ENCODE peak calls at places on chromosomes 11 and 22, in seven cellular contexts. E is GM23338, J is endodermal cell, C is thoracic aorta, V is heart left ventricle, D is iPS DF 6.9, P is ovary. I is an unnamed sample.

GRCh38 chr11:120655589-120655988 is 144.0 kb downstream of the GRIK4 start:
- DNase-seq in E (no peak), J (no peak), C (no peak), V (no peak), D (no peak), P (no peak), I (no peak)

GRCh38 chr11:115778928-115779650 is 274.9 kb upstream of the CADM1 start:
- DNase-seq in E (no peak), J (no peak), C (no peak), V (no peak), D (no peak), P (peak; percentile 23), I (no peak)

GRCh38 chr22:43346521-43346929 is 3.4 kb upstream of the SCUBE1 start:
- DNase-seq in E (peak; percentile 85), J (peak; percentile 94), C (no peak), V (peak; percentile 68), D (no peak), P (peak; percentile 44), I (no peak)

GRCh38 chr11:77669848-77670511 is 32.4 kb upstream of the CLNS1A start:
- DNase-seq in E (no peak), J (no peak), C (no peak), V (no peak), D (no peak), P (no peak), I (no peak)

GRCh38 chr11:122656631-122657101 is 1.1 kb downstream of the UBASH3B start:
- DNase-seq in E (peak; percentile 63), J (peak; percentile 85), C (no peak), V (peak; percentile 48), D (no peak), P (no peak), I (peak; percentile 29)

GRCh38 chr11:101738494-101738893 is 154.7 kb upstream of the TRPC6 start:
- DNase-seq in E (no peak), J (no peak), C (no peak), V (no peak), D (no peak), P (no peak), I (no peak)

GRCh38 chr11:10605941-10606381 is 37.5 kb upstream of the LYVE1 start:
- DNase-seq in E (peak; percentile 55), J (peak; percentile 90), C (no peak), V (peak; percentile 81), D (peak; percentile 27), P (peak; percentile 53), I (peak; percentile 81)

GRCh38 chr11:61927501-61927900 is 10.1 kb upstream of the RAB3IL1 start:
- DNase-seq in E (no peak), J (no peak), C (no peak), V (no peak), D (no peak), P (no peak), I (no peak)

GRCh38 chr22:38412435-38413084 is 42.4 kb downstream of the KCNJ4 start:
- DNase-seq in E (peak; percentile 66), J (peak; percentile 80), C (no peak), V (no peak), D (no peak), P (peak; percentile 41), I (no peak)

GRCh38 chr22:40385041-40385782 is 14.8 kb downstream of the SGSM3 start:
- DNase-seq in E (no peak), J (no peak), C (no peak), V (no peak), D (no peak), P (no peak), I (no peak)

GRCh38 chr22:43618517-43618916 is 193.6 kb downstream of the EFCAB6 start:
- DNase-seq in E (no peak), J (no peak), C (no peak), V (no peak), D (no peak), P (no peak), I (no peak)

GRCh38 chr11:78938036-78938435 is 363.4 kb upstream of the NARS2 start:
- DNase-seq in E (no peak), J (no peak), C (no peak), V (no peak), D (no peak), P (no peak), I (no peak)

GRCh38 chr11:67656278-67656922 is 5.9 kb upstream of the ACY3 start:
- DNase-seq in E (no peak), J (peak; percentile 3), C (no peak), V (no peak), D (no peak), P (no peak), I (no peak)

GRCh38 chr11:21552910-21553309 is 640.0 kb upstream of the ANO5 start:
- DNase-seq in E (no peak), J (no peak), C (no peak), V (no peak), D (no peak), P (no peak), I (no peak)

GRCh38 chr11:63622318-63622717 is 8.1 kb upstream of the PLAAT3 start:
- DNase-seq in E (no peak), J (no peak), C (no peak), V (no peak), D (no peak), P (no peak), I (peak; percentile 16)

GRCh38 chr11:74559934-74560309 is 32.5 kb upstream of the POLD3 start:
- DNase-seq in E (no peak), J (no peak), C (no peak), V (no peak), D (no peak), P (no peak), I (no peak)
- H3K27ac ChIP-seq in E (no peak overlapping the region), J (no peak overlapping the region), C (no peak overlapping the region), V (no peak overlapping the region), D (no peak overlapping the region), P (no peak overlapping the region), I (no peak overlapping the region)

GRCh38 chr11:93545566-93545965 is 2.4 kb upstream of the SMCO4 start:
- DNase-seq in E (no peak), J (no peak), C (no peak), V (no peak), D (no peak), P (no peak), I (no peak)
- H3K27ac ChIP-seq in E (no peak overlapping the region), J (no peak overlapping the region), C (no peak overlapping the region), V (no peak overlapping the region), D (no peak overlapping the region), P (no peak overlapping the region), I (no peak overlapping the region)

GRCh38 chr11:72641900-72642814 is 32.1 kb downstream of the PDE2A start:
- DNase-seq in E (peak; percentile 56), J (peak; percentile 84), C (no peak), V (peak; percentile 59), D (no peak), P (no peak), I (no peak)

GRCh38 chr11:72641522-72641899 is 32.7 kb downstream of the PDE2A start:
- DNase-seq in E (no peak), J (no peak), C (no peak), V (no peak), D (no peak), P (no peak), I (no peak)

GRCh38 chr11:72646024-72646423 is 28.2 kb downstream of the PDE2A start:
- DNase-seq in E (no peak), J (no peak), C (no peak), V (no peak), D (no peak), P (no peak), I (no peak)

GRCh38 chr11:72643547-72643946 is 30.7 kb downstream of the PDE2A start:
- DNase-seq in E (no peak), J (no peak), C (peak; percentile 18), V (no peak), D (no peak), P (no peak), I (peak; percentile 39)

GRCh38 chr11:72642815-72643511 is 31.3 kb downstream of the PDE2A start:
- DNase-seq in E (peak; percentile 72), J (peak; percentile 92), C (no peak), V (peak; percentile 71), D (no peak), P (peak; percentile 48), I (peak; percentile 79)
- H3K27ac ChIP-seq in E (no peak overlapping the region), J (no peak overlapping the region), C (no peak overlapping the region), V (peak overlapping the region; percentile 40), D (no peak overlapping the region), P (no peak overlapping the region), I (peak overlapping the region; percentile 65)

GRCh38 chr22:50139843-50140415 is 30.6 kb upstream of the PANX2 start:
- DNase-seq in E (no peak), J (no peak), C (no peak), V (no peak), D (no peak), P (no peak), I (peak; percentile 42)
- H3K27ac ChIP-seq in E (no peak overlapping the region), J (no peak overlapping the region), C (no peak overlapping the region), V (no peak overlapping the region), D (no peak overlapping the region), P (no peak overlapping the region), I (no peak overlapping the region)

DNA sequence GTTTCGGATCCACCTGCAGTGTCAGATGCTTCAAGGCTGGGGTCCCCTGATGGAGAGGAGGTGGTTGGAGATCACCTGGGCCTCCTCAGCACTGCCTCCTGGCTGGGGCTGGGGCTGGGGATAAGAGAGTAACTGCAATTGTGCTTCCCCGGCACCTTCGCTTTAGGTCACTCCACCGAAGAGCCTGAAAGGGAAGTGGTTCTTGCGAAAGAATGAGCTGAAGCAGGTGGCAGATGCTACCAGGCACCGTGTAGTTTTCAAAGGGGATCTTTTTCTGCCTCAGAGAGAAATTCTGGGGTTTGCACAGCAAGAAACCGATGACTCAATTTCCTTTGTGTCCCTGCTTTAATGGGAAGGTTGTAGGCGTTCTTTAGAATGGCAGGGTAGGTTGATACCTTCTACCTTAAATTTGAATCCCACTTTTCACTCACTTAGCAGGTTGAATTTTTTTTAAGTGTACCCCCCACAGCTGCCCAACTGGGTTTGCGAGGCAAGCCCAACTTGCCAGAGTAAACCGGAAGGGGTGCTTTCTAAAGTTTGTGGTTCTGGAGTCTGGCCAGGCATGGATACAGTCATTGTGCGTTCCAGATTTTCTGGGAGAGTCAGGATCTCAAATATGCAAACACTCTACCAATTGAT is 5.3 kb downstream of the CD44 start:
- DNase-seq in E (no peak), J (no peak), C (no peak), V (no peak), D (no peak), P (no peak), I (no peak)
- H3K27ac ChIP-seq in E (no peak overlapping the region), J (no peak overlapping the region), C (peak overlapping the region; percentile 10), V (no peak overlapping the region), D (no peak overlapping the region), P (no peak overlapping the region), I (peak overlapping the region; percentile 88)

GRCh38 chr11:132450631-132451030 is 1080.2 kb downstream of the NTM start:
- DNase-seq in E (no peak), J (no peak), C (no peak), V (no peak), D (no peak), P (no peak), I (no peak)
- H3K27ac ChIP-seq in E (no peak overlapping the region), J (no peak overlapping the region), C (no peak overlapping the region), V (no peak overlapping the region), D (no peak overlapping the region), P (no peak overlapping the region), I (no peak overlapping the region)

I was measured in tibial artery.